ENCODE peak calls at places on chromosomes 4 and X, in seven cellular contexts. R is NCI-H510A; E is iPS DF 6.9; Y is choroid plexus epithelial cell; U is fibroblast of the aortic adventitia; V is CD8-positive, alpha-beta memory T cell; X is progenitor cell of endocrine pancreas. H is an unnamed sample.

GRCh38 chrX:124441971-124442370 is 95.6 kb downstream of the SH2D1A start:
- DNase-seq in R (no peak), E (no peak), Y (no peak), U (no peak), V (no peak), X (no peak), H (no peak)

GRCh38 chr4:148170408-148171385 is 271.5 kb downstream of the NR3C2 start:
- DNase-seq in R (no peak), E (no peak), Y (no peak), U (no peak), V (no peak), X (no peak), H (no peak)

GRCh38 chr4:1927675-1928074 is 56.5 kb downstream of the NSD2 start:
- DNase-seq in R (no peak), E (no peak), Y (peak; percentile 37), U (peak; percentile 58), V (no peak), X (no peak), H (peak; percentile 51)

GRCh38 chrX:31845003-31845402 is 773.2 kb upstream of the FTHL17 start:
- DNase-seq in R (no peak), E (no peak), Y (peak; percentile 16), U (no peak), V (no peak), X (no peak), H (peak; percentile 10)

GRCh38 chrX:10524578-10524977 is 95.8 kb downstream of the MID1 start:
- DNase-seq in R (no peak), E (no peak), Y (no peak), U (peak; percentile 78), V (no peak), X (no peak), H (peak; percentile 43)

GRCh38 chrX:40908026-40908425 is 172.7 kb upstream of the MED14 start:
- DNase-seq in R (no peak), E (no peak), Y (peak; percentile 57), U (peak; percentile 5), V (no peak), X (no peak), H (peak; percentile 70)

GRCh38 chr4:24550773-24551172 is 33.6 kb downstream of the DHX15 start:
- DNase-seq in R (no peak), E (no peak), Y (peak; percentile 60), U (no peak), V (no peak), X (no peak), H (no peak)

GRCh38 chr4:180059216-180059881 is 2183.9 kb upstream of the TENM3 start:
- DNase-seq in R (no peak), E (no peak), Y (no peak), U (no peak), V (no peak), X (peak; percentile 14), H (peak; percentile 2)

GRCh38 chrX:134999469-134999868 is 8.7 kb downstream of the SMIM10 start:
- DNase-seq in R (no peak), E (no peak), Y (peak; percentile 71), U (peak; percentile 71), V (no peak), X (no peak), H (peak; percentile 72)

GRCh38 chr4:87076690-87077358 is 142.0 kb downstream of the AFF1 start:
- DNase-seq in R (no peak), E (no peak), Y (no peak), U (no peak), V (no peak), X (no peak), H (no peak)

GRCh38 chrX:129961180-129962083 is 21.0 kb upstream of the BCORL1 start:
- DNase-seq in R (peak; percentile 54), E (no peak), Y (no peak), U (no peak), V (peak; percentile 82), X (peak; percentile 27), H (no peak)

GRCh38 chrX:10582215-10582733 is 38.1 kb downstream of the MID1 start:
- DNase-seq in R (no peak), E (no peak), Y (peak; percentile 34), U (peak; percentile 87), V (no peak), X (no peak), H (peak; percentile 58)

GRCh38 chrX:8447367-8447766 is 17.3 kb upstream of the VCX3B start:
- DNase-seq in R (no peak), E (no peak), Y (no peak), U (no peak), V (no peak), X (no peak), H (no peak)

GRCh38 chr4:122759639-122760310 is 27.3 kb downstream of the BBS12 start:
- DNase-seq in R (no peak), E (no peak), Y (peak; percentile 65), U (peak; percentile 59), V (no peak), X (no peak), H (peak; percentile 50)

GRCh38 chrX:132740316-132741123 is 217.9 kb downstream of the HS6ST2 start:
- DNase-seq in R (no peak), E (no peak), Y (peak; percentile 17), U (no peak), V (no peak), X (no peak), H (peak; percentile 2)

GRCh38 chr4:102620697-102621497 is 119.7 kb downstream of the NFKB1 start:
- DNase-seq in R (no peak), E (no peak), Y (peak; percentile 98), U (peak; percentile 87), V (no peak), X (peak; percentile 13), H (peak; percentile 84)

GRCh38 chrX:75061701-75062100 is 94.4 kb downstream of the ABCB7 start:
- DNase-seq in R (no peak), E (no peak), Y (peak; percentile 2), U (no peak), V (no peak), X (no peak), H (no peak)

GRCh38 chr4:54493862-54494261 is 163.9 kb upstream of the KIT start:
- DNase-seq in R (no peak), E (no peak), Y (no peak), U (no peak), V (no peak), X (no peak), H (no peak)

GRCh38 chr4:114005569-114006442 is 26.4 kb upstream of the ARSJ start:
- DNase-seq in R (no peak), E (no peak), Y (peak; percentile 56), U (peak; percentile 88), V (no peak), X (no peak), H (peak; percentile 83)

GRCh38 chr4:38678078-38678477 is 14.1 kb downstream of the KLF3 start:
- DNase-seq in R (no peak), E (no peak), Y (peak; percentile 89), U (peak; percentile 92), V (no peak), X (no peak), H (peak; percentile 97)

GRCh38 chrX:104513162-104513561 is 52.8 kb upstream of the IL1RAPL2 start:
- DNase-seq in R (no peak), E (no peak), Y (no peak), U (no peak), V (no peak), X (no peak), H (no peak)

GRCh38 chr4:111537861-111538260 is 607.4 kb upstream of the FAM241A start:
- DNase-seq in R (no peak), E (no peak), Y (peak; percentile 7), U (no peak), V (no peak), X (no peak), H (peak; percentile 24)

GRCh38 chr4:82403725-82404124 is 26.5 kb downstream of the HNRNPDL start:
- DNase-seq in R (no peak), E (no peak), Y (peak; percentile 28), U (peak; percentile 46), V (no peak), X (no peak), H (peak; percentile 43)

GRCh38 chr4:106529348-106530033 is 160.9 kb upstream of the GIMD1 start:
- DNase-seq in R (no peak), E (no peak), Y (peak; percentile 13), U (peak; percentile 57), V (no peak), X (no peak), H (peak; percentile 65)

GRCh38 chr4:110636677-110637407 is 14.0 kb upstream of the PITX2 start:
- DNase-seq in R (peak; percentile 15), E (no peak), Y (no peak), U (peak; percentile 65), V (no peak), X (no peak), H (peak; percentile 49)